ENCODE peak calls at places on chromosome 3, in four cellular contexts. B is endodermal cell, R is heart left ventricle, V is tibial artery. Q is an unnamed sample. For H3K27me3, the result is how much of the 10 kb centered on the place peaks cover.

GRCh38 chr3:116423365-116423764 is 21.9 kb downstream of the LSAMP start:
- DNase-seq in B (no peak), R (no peak), V (no peak), Q (no peak)

GRCh38 chr3:194396897-194397756 is 1.9 kb downstream of the GP5 start:
- DNase-seq in B (peak), R (no peak), V (no peak), Q (no peak)

GRCh38 chr3:130411310-130411709 is 65.8 kb downstream of the COL6A5 start:
- DNase-seq in B (no peak), R (no peak), V (no peak), Q (no peak)

GRCh38 chr3:16455946-16456345 is 57.6 kb downstream of the RFTN1 start:
- DNase-seq in B (no peak), R (no peak), V (no peak), Q (no peak)

GRCh38 chr3:134483195-134483890 is 2.4 kb downstream of the ANAPC13 start:
- DNase-seq in B (no peak), R (no peak), V (no peak), Q (peak)

GRCh38 chr3:45964139-45964538 is 20.9 kb downstream of the CXCR6 start:
- DNase-seq in B (no peak), R (no peak), V (no peak), Q (no peak)

GRCh38 chr3:8658326-8659212 is 14.0 kb upstream of the SSUH2 start:
- DNase-seq in B (peak), R (peak), V (peak), Q (no peak)

GRCh38 chr3:10015476-10015904 is 10.7 kb upstream of the FANCD2 start:
- DNase-seq in B (no peak), R (peak), V (peak), Q (peak)

GRCh38 chr3:140203510-140203909 is 268.5 kb downstream of the CLSTN2 start:
- DNase-seq in B (peak), R (no peak), V (no peak), Q (no peak)

GRCh38 chr3:17841190-17841828 is 98.9 kb upstream of the TBC1D5 start:
- DNase-seq in B (peak), R (peak), V (peak), Q (peak)

GRCh38 chr3:126418661-126419131 is 24.0 kb downstream of the CFAP100 start:
- DNase-seq in B (peak), R (no peak), V (no peak), Q (no peak)

GRCh38 chr3:139477710-139478640 is 1.7 kb upstream of the RBP2 start:
- DNase-seq in B (no peak), R (no peak), V (no peak), Q (no peak)

GRCh38 chr3:172550347-172550943 is 27.2 kb upstream of the TNFSF10 start:
- DNase-seq in B (no peak), R (no peak), V (no peak), Q (peak)

GRCh38 chr3:52046186-52046913 is 10.0 kb downstream of the DUSP7 start:
- DNase-seq in B (no peak), R (no peak), V (peak), Q (peak)

GRCh38 chr3:62922326-62922725 is 47.1 kb upstream of the CADPS start:
- DNase-seq in B (no peak), R (no peak), V (no peak), Q (no peak)

GRCh38 chr3:192915306-192915705 is 2.4 kb downstream of the MB21D2 start:
- DNase-seq in B (peak), R (no peak), V (no peak), Q (no peak)

GRCh38 chr3:95348879-95349278 is 1286.0 kb downstream of the NSUN3 start:
- DNase-seq in B (no peak), R (no peak), V (no peak), Q (no peak)

GRCh38 chr3:169241928-169242751 is 421.4 kb downstream of the MECOM start:
- DNase-seq in B (peak), R (peak), V (peak), Q (no peak)

GRCh38 chr3:113018461-113019181 is 27.8 kb downstream of the GTPBP8 start:
- DNase-seq in B (no peak), R (no peak), V (no peak), Q (no peak)

GRCh38 chr3:32817561-32818430 is at the start of gene TRIM71:
- DNase-seq in B (peak), R (no peak), V (no peak), Q (no peak)

GRCh38 chr3:58414538-58415197 is 19.0 kb downstream of the PDHB start:
- DNase-seq in B (peak), R (no peak), V (peak), Q (no peak)

GRCh38 chr3:127953092-127953491 is 38.1 kb downstream of the KBTBD12 start:
- DNase-seq in B (no peak), R (no peak), V (no peak), Q (no peak)

GRCh38 chr3:45118615-45119062 is 27.5 kb downstream of the CDCP1 start:
- DNase-seq in B (no peak), R (no peak), V (no peak), Q (no peak)

GRCh38 chr3:177005718-177006405 is 191.4 kb downstream of the TBL1XR1 start:
- DNase-seq in B (no peak), R (no peak), V (no peak), Q (no peak)

GRCh38 chr3:20012164-20012563 is at the start of gene PP2D1:
- DNase-seq in B (no peak), R (no peak), V (no peak), Q (no peak)

GRCh38 chr3:32177702-32178198 is 60.7 kb upstream of the CMTM8 start:
- DNase-seq in B (peak), R (no peak), V (peak), Q (peak)

GRCh38 chr3:168058482-168058881 is 37.2 kb downstream of the GOLIM4 start:
- DNase-seq in B (no peak), R (no peak), V (no peak), Q (no peak)

GRCh38 chr3:29488922-29489321 is 208.1 kb downstream of the RBMS3 start:
- DNase-seq in B (no peak), R (no peak), V (no peak), Q (no peak)

GRCh38 chr3:156131241-156131640 is 10.9 kb downstream of the KCNAB1 start:
- DNase-seq in B (no peak), R (no peak), V (no peak), Q (no peak)

GRCh38 chr3:38163117-38163870 is 2.0 kb upstream of the OXSR1 start:
- DNase-seq in B (peak), R (no peak), V (no peak), Q (no peak)

GRCh38 chr3:44827196-44827595 is 34.5 kb upstream of the TMEM42 start:
- DNase-seq in B (no peak), R (no peak), V (no peak), Q (no peak)

GRCh38 chr3:186969607-186970006 is 39.3 kb downstream of the ST6GAL1 start:
- DNase-seq in B (no peak), R (no peak), V (no peak), Q (no peak)

GRCh38 chr3:23728651-23729117 is 77.1 kb upstream of the UBE2E1 start:
- DNase-seq in B (peak), R (no peak), V (no peak), Q (no peak)

GRCh38 chr3:12437223-12437605 is 47.1 kb upstream of the TSEN2 start:
- DNase-seq in B (peak), R (no peak), V (no peak), Q (no peak)
- TF ChIP-seq CTCF in B (no peak), R (no peak), V (no peak), Q (no peak)

DNA sequence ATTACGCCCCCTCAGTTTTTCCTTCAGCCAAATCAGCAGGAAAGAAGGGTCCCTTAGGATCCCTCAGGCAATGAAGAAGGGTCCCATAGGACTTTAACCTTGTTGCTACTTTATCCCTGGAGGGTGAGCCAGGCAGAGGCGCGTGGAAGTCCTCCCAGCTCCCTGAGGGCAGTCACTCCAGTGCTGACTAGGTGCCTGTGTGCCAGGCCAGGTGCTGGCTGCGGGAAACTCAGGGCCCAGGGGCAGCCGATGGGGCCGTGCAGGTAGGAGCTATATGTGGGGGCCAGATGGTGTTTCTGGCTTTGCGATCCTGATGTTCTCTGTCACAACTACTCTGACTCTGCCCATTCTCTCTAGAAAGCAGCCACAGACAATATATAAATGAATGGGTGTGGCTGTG is 42.8 kb upstream of the IQSEC1 start:
- DNase-seq in B (peak), R (no peak), V (no peak), Q (no peak)
- H3K27me3 ChIP-seq in B (under half), R (under half), V (half or more), Q (under half)

GRCh38 chr3:111895079-111895478 is 36.0 kb downstream of the PHLDB2 start:
- DNase-seq in B (no peak), R (no peak), V (no peak), Q (no peak)
- TF ChIP-seq CTCF in B (peak), R (peak), V (no peak), Q (peak)

DNA sequence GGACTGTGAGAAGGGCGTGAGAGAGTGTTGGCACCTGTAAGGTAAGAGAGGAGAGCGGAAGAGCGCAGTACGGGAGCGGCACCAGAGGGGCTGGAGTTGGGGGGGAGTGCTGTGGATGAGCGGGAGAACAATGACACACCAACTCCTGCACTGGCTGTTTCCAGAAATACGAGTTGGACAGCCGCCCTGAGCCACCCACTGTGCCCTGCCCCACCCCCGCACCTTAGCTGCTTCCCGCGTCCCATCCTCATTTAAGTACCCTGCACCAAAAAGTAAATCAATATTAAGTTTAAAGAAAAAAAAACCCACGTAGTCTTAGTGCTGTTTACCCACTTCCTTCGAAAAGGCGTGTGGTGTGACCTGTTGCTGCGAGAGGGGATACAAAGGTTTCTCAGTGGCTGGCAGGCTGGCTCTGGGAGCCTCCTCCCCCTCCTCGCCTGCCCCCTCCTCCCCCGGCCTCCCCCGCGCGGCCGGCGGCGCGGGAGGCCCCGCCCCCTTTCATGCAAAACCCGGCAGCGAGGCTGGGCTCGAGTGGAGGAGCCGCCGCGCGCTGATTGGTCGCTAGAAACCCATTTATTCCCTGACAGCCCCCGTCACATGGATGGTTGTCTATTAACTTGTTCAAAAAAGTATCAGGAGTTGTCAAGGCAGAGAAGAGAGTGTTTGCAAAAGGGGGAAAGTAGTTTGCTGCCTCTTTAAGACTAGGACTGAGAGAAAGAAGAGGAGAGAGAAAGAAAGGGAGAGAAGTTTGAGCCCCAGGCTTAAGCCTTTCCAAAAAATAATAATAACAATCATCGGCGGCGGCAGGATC is at the start of gene SOX2:
- DNase-seq in B (peak), R (peak), V (no peak), Q (no peak)
- H3K27me3 ChIP-seq in B (half or more), R (half or more), V (half or more), Q (under half)

DNA sequence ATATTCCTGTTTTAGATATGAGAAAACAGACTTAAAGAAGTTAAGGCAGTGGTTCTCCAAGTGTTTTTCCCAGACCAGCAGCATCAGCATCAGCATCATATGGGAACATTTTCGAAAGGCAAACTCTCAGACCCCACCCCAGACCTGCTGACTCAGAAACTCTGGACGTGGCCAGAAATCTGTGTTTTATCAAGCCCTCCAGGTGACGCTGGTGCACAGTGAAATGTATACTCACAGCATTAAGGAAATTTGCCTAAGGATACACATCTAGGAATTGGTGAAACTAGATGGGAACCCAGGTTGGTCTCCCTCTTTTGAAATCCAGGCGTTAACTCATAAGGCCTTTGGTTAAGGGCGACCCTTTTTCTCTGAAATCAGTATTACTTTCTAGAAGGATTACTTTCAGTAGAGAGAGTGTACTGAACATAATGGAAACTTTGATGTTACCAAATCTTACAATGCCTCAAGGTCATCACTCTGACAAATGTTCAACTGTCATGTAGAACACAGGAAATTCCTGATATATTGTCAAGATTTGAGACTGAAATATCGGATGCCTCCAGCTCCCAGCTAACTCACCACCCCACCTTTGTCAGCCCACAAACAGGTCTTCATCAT is 910.2 kb downstream of the ROBO1 start:
- DNase-seq in B (no peak), R (no peak), V (no peak), Q (no peak)
- TF ChIP-seq CTCF in B (peak), R (no peak), V (no peak), Q (no peak)

GRCh38 chr3:65901236-65901635 is 137.5 kb downstream of the MAGI1 start:
- DNase-seq in B (no peak), R (no peak), V (no peak), Q (no peak)
- H3K27me3 ChIP-seq in B (under half), R (under half), V (under half), Q (under half)

GRCh38 chr3:86978111-86978528 is 12.8 kb downstream of the VGLL3 start:
- DNase-seq in B (no peak), R (no peak), V (peak), Q (no peak)

GRCh38 chr3:86973440-86973839 is 17.5 kb downstream of the VGLL3 start:
- DNase-seq in B (no peak), R (no peak), V (peak), Q (no peak)

GRCh38 chr3:86976206-86976605 is 14.7 kb downstream of the VGLL3 start:
- DNase-seq in B (no peak), R (no peak), V (no peak), Q (no peak)
- TF ChIP-seq CTCF in B (no peak), R (no peak), V (no peak), Q (no peak)

DNA sequence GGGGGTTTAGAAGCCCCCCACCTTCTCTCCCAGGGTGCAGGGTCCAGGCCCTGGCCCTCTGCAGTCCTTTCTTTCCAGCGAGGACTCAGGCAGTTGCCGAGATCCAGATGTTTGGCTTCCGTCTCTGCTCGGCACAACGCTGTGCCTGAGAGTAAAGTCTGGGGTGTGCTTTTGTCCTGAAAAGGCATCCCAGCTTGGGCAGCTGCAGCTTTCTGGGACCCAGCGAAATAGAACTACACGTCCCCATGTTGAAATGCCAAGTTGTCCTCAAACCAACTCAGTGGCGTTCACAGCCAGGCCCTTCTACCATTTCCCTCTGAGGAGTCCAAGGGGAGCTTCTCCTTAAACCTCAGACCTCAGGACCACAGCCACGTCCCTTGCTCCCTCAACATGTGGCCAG is 23.1 kb downstream of the FGD5 start:
- DNase-seq in B (no peak), R (no peak), V (no peak), Q (no peak)
- H3K27me3 ChIP-seq in B (under half), R (under half), V (under half), Q (under half)

DNA sequence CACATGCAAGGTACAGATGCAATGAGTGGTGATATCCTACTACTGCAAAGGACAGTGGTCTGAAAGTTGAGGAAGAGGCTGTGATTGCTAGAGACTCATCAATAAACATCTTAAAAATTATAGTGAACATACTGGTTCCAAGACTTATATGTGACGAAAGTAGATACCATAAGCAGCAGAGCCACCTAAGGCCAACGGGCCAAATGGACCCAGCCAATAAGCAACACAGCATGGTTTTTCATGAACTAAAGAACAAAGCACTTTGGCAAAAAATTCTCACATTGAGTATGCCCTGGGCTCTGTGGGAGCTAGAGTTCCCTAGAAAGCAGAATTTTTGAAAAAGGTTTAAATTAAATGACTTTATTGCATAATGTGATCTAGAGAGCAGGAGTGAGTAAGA is 272.1 kb downstream of the SI start:
- DNase-seq in B (no peak), R (no peak), V (no peak), Q (no peak)
- TF ChIP-seq CTCF in B (peak), R (no peak), V (no peak), Q (no peak)

DNA sequence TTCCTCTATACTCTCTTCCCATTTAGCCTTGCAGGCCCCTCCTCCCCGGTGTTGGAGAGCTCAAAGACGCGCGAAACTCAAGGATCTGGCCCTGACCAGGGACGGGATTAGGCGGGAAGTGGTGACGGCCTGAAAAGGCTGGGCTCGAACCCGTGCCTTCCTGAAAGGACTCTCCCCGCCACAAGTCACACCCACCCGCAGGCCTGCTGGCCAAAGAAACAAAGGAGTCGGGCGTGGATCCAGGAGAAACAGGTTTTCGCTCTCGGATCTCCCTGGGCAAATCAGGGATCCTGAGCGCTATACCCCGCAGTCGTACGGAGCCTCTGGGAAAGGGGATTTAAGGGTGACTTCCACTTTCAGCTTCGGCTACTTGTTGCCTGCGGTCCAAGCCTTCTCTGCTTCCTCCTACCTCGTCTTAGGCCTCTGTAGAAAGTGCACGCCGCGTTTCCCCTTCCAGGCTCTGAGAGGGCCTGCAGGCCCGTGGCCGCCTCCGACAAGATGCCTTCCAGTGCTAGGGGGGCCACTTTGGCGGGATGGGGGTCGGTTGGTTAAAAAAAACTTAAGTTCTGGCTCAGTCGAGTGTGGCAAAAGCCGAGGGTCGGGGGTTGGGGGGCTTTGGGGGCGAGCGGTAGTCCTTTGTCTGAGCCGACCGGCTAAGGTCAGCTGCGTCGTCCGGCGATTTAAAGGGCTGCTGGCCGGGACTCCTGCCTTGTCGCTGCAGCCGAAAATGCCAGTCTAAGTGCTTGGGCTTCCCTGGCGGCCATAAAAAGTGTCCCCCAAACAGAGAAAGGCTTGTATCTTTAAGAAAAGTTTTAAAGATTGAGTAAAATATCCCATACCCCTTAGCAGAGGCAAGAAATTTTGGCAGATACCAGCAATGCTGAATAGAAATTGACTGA is 8.2 kb downstream of the ZIC4 start:
- DNase-seq in B (peak), R (no peak), V (no peak), Q (no peak)
- H3K27me3 ChIP-seq in B (half or more), R (half or more), V (half or more), Q (half or more)